ENCODE peak calls at places on chromosomes 6 and 20, in eight cellular contexts. C, B, E, H, N, W, T and D are unnamed samples.

GRCh38 chr20:57214948-57215347 is 51.5 kb downstream of the BMP7 start:
- DNase-seq in C (no peak), B (no peak), E (no peak), H (no peak), N (no peak), W (no peak), T (no peak), D (no peak)

GRCh38 chr6:88165087-88165876 is 865 bp downstream of the CNR1 start:
- DNase-seq in C (no peak), B (no peak), E (no peak), H (no peak), N (no peak), W (no peak), T (no peak), D (no peak)

GRCh38 chr6:168342626-168343025 is 23.0 kb upstream of the DACT2 start:
- DNase-seq in C (no peak), B (no peak), E (no peak), H (no peak), N (no peak), W (no peak), T (no peak), D (no peak)

GRCh38 chr20:46062621-46063020 is 27.1 kb downstream of the NCOA5 start:
- DNase-seq in C (no peak), B (no peak), E (no peak), H (no peak), N (no peak), W (no peak), T (no peak), D (no peak)

GRCh38 chr6:6930223-6930880 is 177.4 kb upstream of the RREB1 start:
- DNase-seq in C (no peak), B (no peak), E (no peak), H (no peak), N (no peak), W (no peak), T (no peak), D (no peak)

GRCh38 chr6:137043710-137044365 is 927 bp downstream of the IL20RA start:
- DNase-seq in C (peak), B (no peak), E (peak), H (no peak), N (no peak), W (no peak), T (no peak), D (peak)

GRCh38 chr6:8086755-8087306 is 15.5 kb downstream of the EEF1E1 start:
- DNase-seq in C (no peak), B (no peak), E (peak), H (no peak), N (no peak), W (no peak), T (no peak), D (no peak)

GRCh38 chr6:14079433-14079832 is 38.1 kb upstream of the CD83 start:
- DNase-seq in C (no peak), B (no peak), E (no peak), H (no peak), N (no peak), W (no peak), T (no peak), D (no peak)

GRCh38 chr20:56004611-56005388 is 519 bp downstream of the CBLN4 start:
- DNase-seq in C (no peak), B (no peak), E (no peak), H (no peak), N (peak), W (no peak), T (no peak), D (no peak)

GRCh38 chr20:56001890-56002289 is 3.4 kb downstream of the CBLN4 start:
- DNase-seq in C (no peak), B (no peak), E (no peak), H (no peak), N (no peak), W (no peak), T (no peak), D (no peak)

GRCh38 chr20:56003111-56003800 is 2.1 kb downstream of the CBLN4 start:
- DNase-seq in C (no peak), B (no peak), E (no peak), H (no peak), N (peak), W (no peak), T (no peak), D (no peak)

GRCh38 chr20:56003966-56004365 is 1.4 kb downstream of the CBLN4 start:
- DNase-seq in C (no peak), B (no peak), E (no peak), H (no peak), N (peak), W (no peak), T (no peak), D (no peak)

DNA sequence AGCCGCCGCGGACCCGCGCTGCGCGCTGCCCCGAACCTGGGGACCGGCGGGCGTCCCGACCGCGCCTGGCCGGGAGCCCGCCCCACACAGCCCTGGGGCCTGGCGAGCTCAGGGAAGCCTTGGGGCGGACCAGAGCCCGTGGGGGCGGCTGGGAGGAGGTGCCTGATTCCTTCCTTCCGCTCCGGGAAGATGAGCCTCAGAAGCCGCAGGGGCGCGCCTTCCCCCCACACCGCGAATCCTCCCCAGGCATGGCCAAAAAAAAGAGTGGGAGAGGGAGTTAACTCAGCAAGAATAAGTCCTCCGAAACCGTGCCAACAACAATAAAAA is at the start of gene CBLN4:
- DNase-seq in C (no peak), B (no peak), E (no peak), H (no peak), N (no peak), W (no peak), T (no peak), D (no peak)
- TF ChIP-seq REST in C (no peak), B (no peak), E (no peak), H (no peak), N (no peak), W (no peak), T (no peak), D (no peak)

GRCh38 chr20:58233881-58234528 is 5.6 kb upstream of the ANKRD60 start:
- DNase-seq in C (peak), B (peak), E (peak), H (peak), N (peak), W (no peak), T (no peak), D (no peak)
- TF ChIP-seq REST in C (no peak), B (no peak), E (no peak), H (no peak), N (no peak), W (no peak), T (no peak), D (no peak)

GRCh38 chr6:3265671-3266070 is 6.9 kb downstream of the PSMG4 start:
- DNase-seq in C (no peak), B (no peak), E (no peak), H (no peak), N (no peak), W (no peak), T (no peak), D (no peak)
- TF ChIP-seq REST in C (no peak), B (no peak), E (no peak), H (no peak), N (no peak), W (no peak), T (no peak), D (no peak)

GRCh38 chr6:117432273-117432672 is 6.5 kb upstream of the ROS1 start:
- DNase-seq in C (no peak), B (no peak), E (no peak), H (no peak), N (no peak), W (no peak), T (no peak), D (no peak)
- TF ChIP-seq REST in C (no peak), B (no peak), E (no peak), H (no peak), N (no peak), W (no peak), T (no peak), D (no peak)

GRCh38 chr20:62924567-62925419 is 1.5 kb downstream of the DIDO1 start:
- DNase-seq in C (no peak), B (no peak), E (no peak), H (peak), N (peak), W (no peak), T (no peak), D (no peak)
- TF ChIP-seq REST in C (no peak), B (no peak), E (no peak), H (no peak), N (no peak), W (no peak), T (no peak), D (no peak)

DNA sequence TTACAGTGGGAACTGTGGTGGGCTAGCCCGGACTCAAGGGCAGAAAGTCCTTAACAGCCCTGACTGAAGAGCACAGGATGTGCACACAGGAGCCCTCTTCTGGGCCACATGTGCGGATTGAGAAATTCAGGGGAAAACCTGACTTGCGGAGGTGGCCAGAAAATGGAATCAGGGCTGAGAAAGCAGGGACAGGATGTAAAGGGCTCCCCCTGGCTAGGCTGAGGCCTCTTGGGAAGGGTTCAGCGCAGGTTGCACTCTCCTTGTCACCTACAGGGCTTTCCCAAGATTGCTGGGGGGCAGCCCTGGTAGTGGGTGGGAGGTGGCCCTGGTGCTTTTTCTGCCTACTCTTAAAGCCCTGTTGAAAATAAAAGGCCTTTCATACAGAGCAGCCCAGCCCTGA is 251.2 kb downstream of the SLC24A3 start:
- DNase-seq in C (no peak), B (no peak), E (peak), H (no peak), N (no peak), W (no peak), T (no peak), D (no peak)
- TF ChIP-seq REST in C (no peak), B (no peak), E (no peak), H (no peak), N (no peak), W (no peak), T (no peak), D (no peak)